ENCODE peak calls at places on chromosome 3, in four cellular contexts. One of them, this sample, is unnamed.

GRCh38 chr3:116001063-116001765 is 377.9 kb downstream of the GAP43 start:
- DNase-seq in CD4-positive, alpha-beta memory T cell: no peak
- DNase-seq in esophagus squamous epithelium: no peak
- DNase-seq in iPS DF 6.9: no peak
- DNase-seq in this sample: no peak

GRCh38 chr3:35413483-35413882 is 225.8 kb upstream of the ARPP21 start:
- DNase-seq in CD4-positive, alpha-beta memory T cell: no peak
- DNase-seq in esophagus squamous epithelium: no peak
- DNase-seq in iPS DF 6.9: no peak
- DNase-seq in this sample: no peak

GRCh38 chr3:153881201-153881600 is 240.0 kb upstream of the ARHGEF26 start:
- DNase-seq in iPS DF 6.9: no peak
- DNase-seq in esophagus squamous epithelium: no peak
- DNase-seq in CD4-positive, alpha-beta memory T cell: no peak
- DNase-seq in this sample: no peak

GRCh38 chr3:16439848-16440708 is 73.4 kb downstream of the RFTN1 start:
- DNase-seq in CD4-positive, alpha-beta memory T cell: no peak
- DNase-seq in esophagus squamous epithelium: no peak
- DNase-seq in iPS DF 6.9: no peak
- DNase-seq in this sample: no peak

GRCh38 chr3:52873433-52874159 is 23.8 kb downstream of the STIMATE start:
- DNase-seq in iPS DF 6.9: no peak
- DNase-seq in CD4-positive, alpha-beta memory T cell: no peak
- DNase-seq in esophagus squamous epithelium: no peak
- DNase-seq in this sample: no peak

GRCh38 chr3:30510596-30510995 is 95.8 kb upstream of the TGFBR2 start:
- DNase-seq in iPS DF 6.9: no peak
- DNase-seq in CD4-positive, alpha-beta memory T cell: no peak
- DNase-seq in esophagus squamous epithelium: no peak
- DNase-seq in this sample: no peak

GRCh38 chr3:51682079-51682478 is 11.0 kb downstream of the TEX264 start:
- DNase-seq in esophagus squamous epithelium: peak; percentile 37
- DNase-seq in iPS DF 6.9: peak; percentile 83
- DNase-seq in CD4-positive, alpha-beta memory T cell: peak; percentile 83
- DNase-seq in this sample: no peak

GRCh38 chr3:59802045-59802444 is 752.2 kb upstream of the CFAP20DC start:
- DNase-seq in CD4-positive, alpha-beta memory T cell: no peak
- DNase-seq in iPS DF 6.9: no peak
- DNase-seq in esophagus squamous epithelium: no peak
- DNase-seq in this sample: no peak

GRCh38 chr3:71127463-71128243 is 455.9 kb downstream of the FOXP1 start:
- DNase-seq in CD4-positive, alpha-beta memory T cell: peak; percentile 33
- DNase-seq in iPS DF 6.9: no peak
- DNase-seq in esophagus squamous epithelium: no peak
- DNase-seq in this sample: peak; percentile 61

GRCh38 chr3:81544385-81544784 is 217.1 kb downstream of the GBE1 start:
- DNase-seq in CD4-positive, alpha-beta memory T cell: no peak
- DNase-seq in esophagus squamous epithelium: no peak
- DNase-seq in iPS DF 6.9: no peak
- DNase-seq in this sample: no peak

GRCh38 chr3:72036899-72037298 is 252.0 kb upstream of the PROK2 start:
- DNase-seq in CD4-positive, alpha-beta memory T cell: no peak
- DNase-seq in iPS DF 6.9: no peak
- DNase-seq in esophagus squamous epithelium: no peak
- DNase-seq in this sample: no peak

GRCh38 chr3:98587654-98588532 is 5.5 kb downstream of the CPOX start:
- DNase-seq in CD4-positive, alpha-beta memory T cell: no peak
- DNase-seq in iPS DF 6.9: no peak
- DNase-seq in esophagus squamous epithelium: no peak
- DNase-seq in this sample: no peak

GRCh38 chr3:98584563-98584962 is 8.8 kb downstream of the CPOX start:
- DNase-seq in iPS DF 6.9: no peak
- DNase-seq in esophagus squamous epithelium: no peak
- DNase-seq in CD4-positive, alpha-beta memory T cell: no peak
- DNase-seq in this sample: no peak

GRCh38 chr3:98581474-98581873 is 11.9 kb downstream of the CPOX start:
- DNase-seq in CD4-positive, alpha-beta memory T cell: no peak
- DNase-seq in iPS DF 6.9: no peak
- DNase-seq in esophagus squamous epithelium: no peak
- DNase-seq in this sample: no peak

GRCh38 chr3:98580774-98581365 is 12.5 kb downstream of the CPOX start:
- DNase-seq in CD4-positive, alpha-beta memory T cell: no peak
- DNase-seq in esophagus squamous epithelium: no peak
- DNase-seq in iPS DF 6.9: no peak
- DNase-seq in this sample: no peak

GRCh38 chr3:98583766-98584165 is 9.6 kb downstream of the CPOX start:
- DNase-seq in esophagus squamous epithelium: no peak
- DNase-seq in CD4-positive, alpha-beta memory T cell: no peak
- DNase-seq in iPS DF 6.9: no peak
- DNase-seq in this sample: no peak
- H3K36me3 ChIP-seq in esophagus squamous epithelium: peaks cover 4% of the 10 kb centered on the region
- H3K36me3 ChIP-seq in CD4-positive, alpha-beta memory T cell: peaks cover 15% of the 10 kb centered on the region
- H3K36me3 ChIP-seq in iPS DF 6.9: peaks cover 10% of the 10 kb centered on the region
- H3K36me3 ChIP-seq in this sample: peaks cover 38% of the 10 kb centered on the region

GRCh38 chr3:25768851-25769250 is 14.4 kb downstream of the NGLY1 start:
- DNase-seq in iPS DF 6.9: no peak
- DNase-seq in esophagus squamous epithelium: no peak
- DNase-seq in CD4-positive, alpha-beta memory T cell: no peak
- DNase-seq in this sample: no peak
- H3K9me3 ChIP-seq in iPS DF 6.9: no peaks in the 10 kb centered on the region
- H3K9me3 ChIP-seq in esophagus squamous epithelium: no peaks in the 10 kb centered on the region
- H3K9me3 ChIP-seq in CD4-positive, alpha-beta memory T cell: no peaks in the 10 kb centered on the region
- H3K9me3 ChIP-seq in this sample: peaks cover 3% of the 10 kb centered on the region

DNA sequence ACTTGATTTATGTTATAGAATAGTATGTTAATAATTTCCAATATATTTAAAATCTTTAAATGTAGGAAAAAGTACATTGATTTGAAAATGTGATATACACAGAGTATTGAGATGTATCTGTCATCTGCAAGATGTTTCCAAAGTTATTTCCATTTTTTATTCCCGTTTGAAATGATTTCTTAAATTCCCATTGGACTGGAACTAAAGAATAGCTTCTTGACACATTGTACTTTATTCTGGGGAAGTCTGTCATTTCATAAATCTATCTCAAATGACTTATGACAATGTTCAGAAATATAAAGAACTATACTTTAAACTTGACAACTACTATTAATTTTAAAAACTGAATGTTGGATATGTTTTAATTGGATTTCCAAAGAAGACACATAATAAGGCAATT is 489.6 kb downstream of the ROBO2 start:
- DNase-seq in esophagus squamous epithelium: no peak
- DNase-seq in CD4-positive, alpha-beta memory T cell: no peak
- DNase-seq in iPS DF 6.9: no peak
- DNase-seq in this sample: no peak
- H3K27ac ChIP-seq in esophagus squamous epithelium: no peak overlapping the region
- H3K27ac ChIP-seq in CD4-positive, alpha-beta memory T cell: no peak overlapping the region
- H3K27ac ChIP-seq in iPS DF 6.9: no peak overlapping the region
- H3K27ac ChIP-seq in this sample: no peak overlapping the region

DNA sequence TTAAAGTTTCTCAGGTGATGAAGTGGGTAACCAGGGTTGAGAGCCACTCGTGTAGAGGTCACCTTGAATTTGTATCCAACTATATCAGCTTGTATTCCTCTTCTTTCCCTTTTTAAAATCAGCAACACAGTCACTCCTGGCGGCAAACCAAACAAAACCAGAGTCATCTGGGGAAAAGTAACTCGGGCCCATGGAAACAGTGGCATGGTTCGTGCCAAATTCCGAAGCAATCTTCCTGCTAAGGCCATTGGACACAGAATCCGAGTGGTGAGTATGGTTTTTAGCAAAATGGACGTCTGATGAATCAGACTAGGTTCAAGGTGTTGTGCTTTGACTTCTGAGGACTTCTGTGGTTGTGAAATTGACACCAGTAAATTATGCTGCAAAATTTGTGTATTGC is 3.9 kb downstream of the RPL35A start:
- DNase-seq in iPS DF 6.9: no peak
- DNase-seq in esophagus squamous epithelium: no peak
- DNase-seq in CD4-positive, alpha-beta memory T cell: no peak
- DNase-seq in this sample: no peak
- H3K36me3 ChIP-seq in iPS DF 6.9: peaks cover 34% of the 10 kb centered on the region
- H3K36me3 ChIP-seq in esophagus squamous epithelium: peaks cover 32% of the 10 kb centered on the region
- H3K36me3 ChIP-seq in CD4-positive, alpha-beta memory T cell: peaks cover 53% of the 10 kb centered on the region
- H3K36me3 ChIP-seq in this sample: peaks cover 57% of the 10 kb centered on the region

GRCh38 chr3:58690490-58690889 is 23.9 kb upstream of the FAM3D start:
- DNase-seq in iPS DF 6.9: no peak
- DNase-seq in CD4-positive, alpha-beta memory T cell: no peak
- DNase-seq in esophagus squamous epithelium: no peak
- DNase-seq in this sample: no peak
- H3K9me3 ChIP-seq in iPS DF 6.9: peaks cover 4% of the 10 kb centered on the region
- H3K9me3 ChIP-seq in CD4-positive, alpha-beta memory T cell: no peaks in the 10 kb centered on the region
- H3K9me3 ChIP-seq in esophagus squamous epithelium: no peaks in the 10 kb centered on the region
- H3K9me3 ChIP-seq in this sample: no peaks in the 10 kb centered on the region

DNA sequence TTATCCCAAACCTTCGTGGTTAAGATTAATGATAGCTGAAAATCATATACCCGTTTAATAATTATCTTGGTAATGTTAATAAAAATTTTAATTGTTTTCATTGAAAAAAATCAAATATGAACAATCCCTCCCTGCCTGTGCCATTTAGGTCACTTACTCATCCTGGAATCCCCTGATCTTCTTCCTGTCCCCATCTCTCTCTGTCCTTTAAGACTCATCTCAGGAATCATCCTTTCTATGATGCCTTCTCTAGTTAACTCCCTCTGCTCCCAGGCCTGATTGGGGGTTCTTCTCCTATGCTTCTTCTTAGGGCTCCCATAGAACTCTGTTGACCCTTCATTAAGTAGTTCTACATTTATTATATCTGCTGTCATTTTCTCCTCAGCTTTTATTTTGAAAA is 91.6 kb downstream of the MBNL1 start:
- DNase-seq in esophagus squamous epithelium: no peak
- DNase-seq in CD4-positive, alpha-beta memory T cell: no peak
- DNase-seq in iPS DF 6.9: no peak
- DNase-seq in this sample: no peak
- H3K27ac ChIP-seq in esophagus squamous epithelium: peak overlapping the region; percentile 39
- H3K27ac ChIP-seq in CD4-positive, alpha-beta memory T cell: no peak overlapping the region
- H3K27ac ChIP-seq in iPS DF 6.9: no peak overlapping the region
- H3K27ac ChIP-seq in this sample: no peak overlapping the region

DNA sequence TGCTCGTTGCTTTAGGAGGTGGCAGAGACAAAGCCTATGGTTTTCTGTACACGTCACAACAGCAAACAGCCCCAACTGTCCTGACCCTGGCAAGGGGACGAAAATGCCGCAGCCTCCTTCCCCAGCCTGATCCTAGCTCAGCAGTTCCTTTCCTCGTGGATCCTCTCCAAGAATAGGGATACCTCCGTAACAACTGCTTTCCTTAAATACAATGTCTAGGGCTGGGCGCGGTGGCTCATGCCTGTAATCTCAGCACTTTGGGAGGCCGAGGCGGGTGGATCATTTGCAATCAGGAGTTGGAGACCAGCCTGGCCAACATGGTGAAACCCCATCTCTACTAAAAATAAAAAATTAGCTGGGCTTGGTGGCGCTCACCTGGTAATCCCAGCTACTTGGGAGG is 17.0 kb downstream of the MAP6D1 start:
- DNase-seq in esophagus squamous epithelium: no peak
- DNase-seq in CD4-positive, alpha-beta memory T cell: no peak
- DNase-seq in iPS DF 6.9: no peak
- DNase-seq in this sample: no peak
- H3K36me3 ChIP-seq in esophagus squamous epithelium: peaks cover 34% of the 10 kb centered on the region
- H3K36me3 ChIP-seq in CD4-positive, alpha-beta memory T cell: peaks cover 48% of the 10 kb centered on the region
- H3K36me3 ChIP-seq in iPS DF 6.9: peaks cover 62% of the 10 kb centered on the region
- H3K36me3 ChIP-seq in this sample: peaks cover 81% of the 10 kb centered on the region

GRCh38 chr3:155426524-155427230 is 133.2 kb upstream of the STRIT1 start:
- DNase-seq in CD4-positive, alpha-beta memory T cell: no peak
- DNase-seq in esophagus squamous epithelium: no peak
- DNase-seq in iPS DF 6.9: no peak
- DNase-seq in this sample: no peak
- H3K9me3 ChIP-seq in CD4-positive, alpha-beta memory T cell: no peaks in the 10 kb centered on the region
- H3K9me3 ChIP-seq in esophagus squamous epithelium: no peaks in the 10 kb centered on the region
- H3K9me3 ChIP-seq in iPS DF 6.9: no peaks in the 10 kb centered on the region
- H3K9me3 ChIP-seq in this sample: no peaks in the 10 kb centered on the region

DNA sequence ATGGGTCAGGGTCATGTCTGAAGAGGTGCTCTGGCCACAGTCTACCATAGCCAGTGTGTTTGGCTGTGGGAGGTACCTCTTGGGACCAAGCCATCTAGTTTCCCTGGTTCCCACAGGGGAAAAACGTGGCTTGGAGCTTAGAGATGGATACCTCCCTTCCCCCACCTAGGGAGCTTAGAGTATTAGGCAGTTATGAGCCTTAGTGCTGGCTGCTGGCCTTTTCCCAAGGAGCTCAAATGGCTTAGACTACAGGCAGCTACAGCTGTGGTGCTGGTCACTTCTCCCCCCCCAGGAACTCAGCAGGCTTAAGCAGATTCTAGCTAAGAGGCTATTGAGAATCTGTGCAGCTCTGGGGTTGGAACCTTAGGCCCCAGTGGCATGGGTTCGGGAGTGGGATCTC is 591.2 kb downstream of the NSUN3 start:
- DNase-seq in esophagus squamous epithelium: no peak
- DNase-seq in CD4-positive, alpha-beta memory T cell: no peak
- DNase-seq in iPS DF 6.9: no peak
- DNase-seq in this sample: no peak
- H3K27ac ChIP-seq in esophagus squamous epithelium: no peak overlapping the region
- H3K27ac ChIP-seq in CD4-positive, alpha-beta memory T cell: no peak overlapping the region
- H3K27ac ChIP-seq in iPS DF 6.9: no peak overlapping the region
- H3K27ac ChIP-seq in this sample: no peak overlapping the region